ENCODE peak calls at places on chromosomes 11 and 22, in nine cellular contexts. One of them, this sample, is unnamed.

GRCh38 chr22:20043997-20044342 is 23.1 kb downstream of the TANGO2 start:
- DNase-seq in kidney tubule cell: no peak
- DNase-seq in AG08396: no peak
- DNase-seq in spleen: no peak
- DNase-seq in NCI-H345: no peak
- DNase-seq in BE2C: no peak
- DNase-seq in HCT116: no peak
- DNase-seq in HT-29: no peak
- DNase-seq in ACHN: no peak
- DNase-seq in this sample: no peak

GRCh38 chr11:121538054-121538453 is 85.3 kb upstream of the SORL1-AS1 start:
- DNase-seq in kidney tubule cell: no peak
- DNase-seq in spleen: no peak
- DNase-seq in HT-29: no peak
- DNase-seq in BE2C: no peak
- DNase-seq in ACHN: no peak
- DNase-seq in HCT116: no peak
- DNase-seq in AG08396: no peak
- DNase-seq in NCI-H345: no peak
- DNase-seq in this sample: no peak

GRCh38 chr11:123062892-123063395 is 1.0 kb upstream of the HSPA8 start:
- DNase-seq in kidney tubule cell: no peak
- DNase-seq in HCT116: no peak
- DNase-seq in BE2C: no peak
- DNase-seq in spleen: no peak
- DNase-seq in HT-29: peak; percentile 79
- DNase-seq in ACHN: peak; percentile 40
- DNase-seq in AG08396: no peak
- DNase-seq in NCI-H345: peak; percentile 51
- DNase-seq in this sample: no peak

GRCh38 chr11:39965701-39966100 is 1493.8 kb downstream of the LRRC4C start:
- DNase-seq in NCI-H345: no peak
- DNase-seq in AG08396: no peak
- DNase-seq in ACHN: no peak
- DNase-seq in HT-29: no peak
- DNase-seq in HCT116: no peak
- DNase-seq in BE2C: no peak
- DNase-seq in spleen: no peak
- DNase-seq in kidney tubule cell: no peak
- DNase-seq in this sample: no peak

GRCh38 chr22:19292262-19293230 is 1.0 kb upstream of the CLTCL1 start:
- DNase-seq in spleen: peak; percentile 82
- DNase-seq in kidney tubule cell: no peak
- DNase-seq in NCI-H345: peak; percentile 8
- DNase-seq in AG08396: no peak
- DNase-seq in HT-29: no peak
- DNase-seq in ACHN: no peak
- DNase-seq in BE2C: no peak
- DNase-seq in HCT116: no peak
- DNase-seq in this sample: no peak

GRCh38 chr11:95996621-95997020 is 72.7 kb upstream of the MTMR2 start:
- DNase-seq in HCT116: no peak
- DNase-seq in kidney tubule cell: no peak
- DNase-seq in NCI-H345: no peak
- DNase-seq in ACHN: no peak
- DNase-seq in HT-29: no peak
- DNase-seq in spleen: no peak
- DNase-seq in AG08396: no peak
- DNase-seq in BE2C: no peak
- DNase-seq in this sample: no peak

GRCh38 chr22:30890689-30891442 is 77.7 kb downstream of the MORC2 start:
- DNase-seq in NCI-H345: no peak
- DNase-seq in HCT116: peak; percentile 10
- DNase-seq in AG08396: peak; percentile 78
- DNase-seq in ACHN: peak; percentile 10
- DNase-seq in BE2C: peak; percentile 59
- DNase-seq in kidney tubule cell: peak; percentile 38
- DNase-seq in spleen: peak; percentile 74
- DNase-seq in HT-29: peak; percentile 33
- DNase-seq in this sample: peak; percentile 23

GRCh38 chr11:45161252-45162063 is 15.0 kb downstream of the PRDM11 start:
- DNase-seq in kidney tubule cell: no peak
- DNase-seq in ACHN: no peak
- DNase-seq in HCT116: no peak
- DNase-seq in spleen: peak; percentile 72
- DNase-seq in AG08396: no peak
- DNase-seq in HT-29: no peak
- DNase-seq in BE2C: peak; percentile 37
- DNase-seq in NCI-H345: no peak
- DNase-seq in this sample: no peak

GRCh38 chr22:44727709-44728108 is 24.7 kb upstream of the ARHGAP8 start:
- DNase-seq in BE2C: no peak
- DNase-seq in kidney tubule cell: no peak
- DNase-seq in AG08396: no peak
- DNase-seq in HCT116: no peak
- DNase-seq in NCI-H345: no peak
- DNase-seq in HT-29: no peak
- DNase-seq in ACHN: no peak
- DNase-seq in spleen: no peak
- DNase-seq in this sample: no peak

GRCh38 chr11:64314146-64314804 is 3.1 kb downstream of the TRMT112 start:
- DNase-seq in HCT116: no peak
- DNase-seq in NCI-H345: no peak
- DNase-seq in kidney tubule cell: no peak
- DNase-seq in HT-29: no peak
- DNase-seq in BE2C: no peak
- DNase-seq in spleen: no peak
- DNase-seq in ACHN: no peak
- DNase-seq in AG08396: no peak
- DNase-seq in this sample: no peak

GRCh38 chr22:39655736-39656285 is 85.3 kb downstream of the CACNA1I start:
- DNase-seq in spleen: no peak
- DNase-seq in HCT116: no peak
- DNase-seq in AG08396: no peak
- DNase-seq in ACHN: no peak
- DNase-seq in NCI-H345: no peak
- DNase-seq in BE2C: no peak
- DNase-seq in HT-29: no peak
- DNase-seq in kidney tubule cell: no peak
- DNase-seq in this sample: no peak

GRCh38 chr11:118623291-118623655 is 15.9 kb downstream of the PHLDB1 start:
- DNase-seq in AG08396: peak; percentile 41
- DNase-seq in HCT116: no peak
- DNase-seq in NCI-H345: peak; percentile 95
- DNase-seq in HT-29: peak; percentile 67
- DNase-seq in ACHN: peak; percentile 39
- DNase-seq in BE2C: peak; percentile 88
- DNase-seq in kidney tubule cell: peak; percentile 88
- DNase-seq in spleen: peak; percentile 47
- DNase-seq in this sample: no peak

GRCh38 chr22:27206747-27207133 is 549.4 kb downstream of the MIAT start:
- DNase-seq in ACHN: no peak
- DNase-seq in spleen: no peak
- DNase-seq in kidney tubule cell: peak; percentile 61
- DNase-seq in HT-29: no peak
- DNase-seq in BE2C: no peak
- DNase-seq in AG08396: no peak
- DNase-seq in HCT116: no peak
- DNase-seq in NCI-H345: no peak
- DNase-seq in this sample: no peak

GRCh38 chr22:25419247-25420113 is 145.0 kb upstream of the GRK3 start:
- DNase-seq in HT-29: no peak
- DNase-seq in HCT116: no peak
- DNase-seq in AG08396: no peak
- DNase-seq in spleen: no peak
- DNase-seq in NCI-H345: peak; percentile 68
- DNase-seq in kidney tubule cell: no peak
- DNase-seq in BE2C: peak; percentile 63
- DNase-seq in ACHN: no peak
- DNase-seq in this sample: no peak

GRCh38 chr22:21726650-21727049 is 8.9 kb downstream of the YPEL1 start:
- DNase-seq in HT-29: peak; percentile 24
- DNase-seq in kidney tubule cell: no peak
- DNase-seq in HCT116: peak; percentile 28
- DNase-seq in spleen: no peak
- DNase-seq in AG08396: peak; percentile 11
- DNase-seq in NCI-H345: peak; percentile 16
- DNase-seq in ACHN: peak; percentile 9
- DNase-seq in BE2C: peak; percentile 72
- DNase-seq in this sample: no peak

GRCh38 chr11:44286268-44286880 is 23.6 kb downstream of the ALX4 start:
- DNase-seq in spleen: peak; percentile 87
- DNase-seq in BE2C: peak; percentile 45
- DNase-seq in HCT116: peak; percentile 43
- DNase-seq in AG08396: peak; percentile 84
- DNase-seq in NCI-H345: peak; percentile 56
- DNase-seq in kidney tubule cell: peak; percentile 62
- DNase-seq in ACHN: peak; percentile 59
- DNase-seq in HT-29: peak; percentile 68
- DNase-seq in this sample: peak; percentile 93

GRCh38 chr22:50191041-50191740 is 5.5 kb downstream of the TRABD start:
- DNase-seq in spleen: peak; percentile 94
- DNase-seq in kidney tubule cell: peak; percentile 15
- DNase-seq in NCI-H345: no peak
- DNase-seq in HCT116: no peak
- DNase-seq in HT-29: no peak
- DNase-seq in AG08396: no peak
- DNase-seq in ACHN: no peak
- DNase-seq in BE2C: no peak
- DNase-seq in this sample: no peak

GRCh38 chr11:14932447-14932846 is 39.7 kb downstream of the CALCA start:
- DNase-seq in NCI-H345: no peak
- DNase-seq in BE2C: no peak
- DNase-seq in kidney tubule cell: peak; percentile 66
- DNase-seq in spleen: no peak
- DNase-seq in HCT116: no peak
- DNase-seq in AG08396: no peak
- DNase-seq in ACHN: no peak
- DNase-seq in HT-29: no peak
- DNase-seq in this sample: no peak

GRCh38 chr11:12285811-12286222 is 91.6 kb upstream of the PARVA start:
- DNase-seq in ACHN: no peak
- DNase-seq in kidney tubule cell: no peak
- DNase-seq in NCI-H345: no peak
- DNase-seq in spleen: no peak
- DNase-seq in AG08396: peak; percentile 0
- DNase-seq in HCT116: no peak
- DNase-seq in BE2C: no peak
- DNase-seq in HT-29: no peak
- DNase-seq in this sample: no peak

GRCh38 chr11:9053631-9054030 is 37.8 kb downstream of the SCUBE2 start:
- DNase-seq in ACHN: peak; percentile 77
- DNase-seq in HCT116: no peak
- DNase-seq in BE2C: no peak
- DNase-seq in HT-29: no peak
- DNase-seq in kidney tubule cell: peak; percentile 94
- DNase-seq in AG08396: peak; percentile 47
- DNase-seq in spleen: no peak
- DNase-seq in NCI-H345: no peak
- DNase-seq in this sample: peak; percentile 68

GRCh38 chr11:66747480-66747879 is 18.5 kb upstream of the SPTBN2 start:
- DNase-seq in ACHN: no peak
- DNase-seq in kidney tubule cell: no peak
- DNase-seq in spleen: no peak
- DNase-seq in BE2C: no peak
- DNase-seq in NCI-H345: no peak
- DNase-seq in HCT116: no peak
- DNase-seq in HT-29: no peak
- DNase-seq in AG08396: no peak
- DNase-seq in this sample: no peak

GRCh38 chr11:5174934-5175333 is 20.4 kb upstream of the OR52A1 start:
- DNase-seq in HT-29: no peak
- DNase-seq in HCT116: no peak
- DNase-seq in kidney tubule cell: no peak
- DNase-seq in NCI-H345: no peak
- DNase-seq in ACHN: no peak
- DNase-seq in AG08396: no peak
- DNase-seq in spleen: no peak
- DNase-seq in BE2C: no peak
- DNase-seq in this sample: no peak

GRCh38 chr11:111098091-111098490 is 147.4 kb upstream of the POU2AF2 start:
- DNase-seq in AG08396: no peak
- DNase-seq in ACHN: no peak
- DNase-seq in kidney tubule cell: no peak
- DNase-seq in HT-29: no peak
- DNase-seq in spleen: no peak
- DNase-seq in BE2C: no peak
- DNase-seq in NCI-H345: no peak
- DNase-seq in HCT116: no peak
- DNase-seq in this sample: no peak

GRCh38 chr11:35173011-35173511 is 34.1 kb downstream of the CD44 start:
- DNase-seq in NCI-H345: no peak
- DNase-seq in HCT116: no peak
- DNase-seq in HT-29: peak; percentile 77
- DNase-seq in BE2C: no peak
- DNase-seq in spleen: no peak
- DNase-seq in ACHN: no peak
- DNase-seq in kidney tubule cell: no peak
- DNase-seq in AG08396: no peak
- DNase-seq in this sample: no peak

GRCh38 chr11:66840317-66841091 is 2.7 kb upstream of the RCE1 start:
- DNase-seq in HT-29: no peak
- DNase-seq in spleen: no peak
- DNase-seq in HCT116: no peak
- DNase-seq in ACHN: no peak
- DNase-seq in AG08396: peak; percentile 5
- DNase-seq in BE2C: no peak
- DNase-seq in kidney tubule cell: no peak
- DNase-seq in NCI-H345: no peak
- DNase-seq in this sample: no peak

GRCh38 chr11:78605296-78605695 is 30.6 kb upstream of the NARS2 start:
- DNase-seq in ACHN: no peak
- DNase-seq in BE2C: no peak
- DNase-seq in HT-29: no peak
- DNase-seq in HCT116: no peak
- DNase-seq in NCI-H345: no peak
- DNase-seq in kidney tubule cell: no peak
- DNase-seq in spleen: no peak
- DNase-seq in AG08396: no peak
- DNase-seq in this sample: no peak

GRCh38 chr22:35777335-35777975 is 59.8 kb downstream of the APOL5 start:
- DNase-seq in ACHN: peak; percentile 26
- DNase-seq in BE2C: no peak
- DNase-seq in spleen: no peak
- DNase-seq in HCT116: no peak
- DNase-seq in AG08396: peak; percentile 43
- DNase-seq in HT-29: no peak
- DNase-seq in kidney tubule cell: peak; percentile 68
- DNase-seq in NCI-H345: no peak
- DNase-seq in this sample: no peak

GRCh38 chr22:31897842-31898241 is 46.5 kb upstream of the YWHAH start:
- DNase-seq in kidney tubule cell: peak; percentile 18
- DNase-seq in NCI-H345: no peak
- DNase-seq in HCT116: no peak
- DNase-seq in HT-29: no peak
- DNase-seq in spleen: peak; percentile 2
- DNase-seq in ACHN: no peak
- DNase-seq in BE2C: no peak
- DNase-seq in AG08396: no peak
- DNase-seq in this sample: no peak

GRCh38 chr11:69595805-69596665 is 44.9 kb upstream of the CCND1 start:
- DNase-seq in HT-29: no peak
- DNase-seq in spleen: no peak
- DNase-seq in kidney tubule cell: no peak
- DNase-seq in BE2C: no peak
- DNase-seq in HCT116: no peak
- DNase-seq in AG08396: no peak
- DNase-seq in ACHN: no peak
- DNase-seq in NCI-H345: no peak
- DNase-seq in this sample: no peak

GRCh38 chr11:125945797-125946520 is at the start of gene VSIG10L2:
- DNase-seq in spleen: no peak
- DNase-seq in AG08396: no peak
- DNase-seq in NCI-H345: no peak
- DNase-seq in BE2C: no peak
- DNase-seq in kidney tubule cell: peak; percentile 46
- DNase-seq in HT-29: no peak
- DNase-seq in HCT116: no peak
- DNase-seq in ACHN: peak; percentile 17
- DNase-seq in this sample: no peak

GRCh38 chr22:24137595-24137994 is 43.7 kb upstream of the SUSD2 start:
- DNase-seq in spleen: no peak
- DNase-seq in HT-29: no peak
- DNase-seq in ACHN: no peak
- DNase-seq in HCT116: no peak
- DNase-seq in NCI-H345: no peak
- DNase-seq in AG08396: peak; percentile 76
- DNase-seq in BE2C: no peak
- DNase-seq in kidney tubule cell: no peak
- DNase-seq in this sample: no peak

This sample was measured in H54.